ENCODE peak calls at places on chromosomes 16 and 17, in seven cellular contexts. E is EL; B is cardiac muscle cell; H is activated CD4-positive, alpha-beta memory T cell treated with anti-CD3 and anti-CD28 coated beads for 36 hours; C is retina; N is GM03348; I is activated naive CD8-positive, alpha-beta T cell treated with anti-CD3 and anti-CD28 coated beads, Interleukin-2, amount 50 U/mL, for 16 hours. Q is an unnamed sample.
A peak's percentile ranks its signal among the peaks of the same experiment; 100 is the strongest.

GRCh38 chr17:44581868-44582267 is 24.6 kb downstream of the FZD2 start:
- DNase-seq in I (no peak), C (no peak), B (peak; percentile 31), N (no peak), H (peak; percentile 15), E (no peak), Q (no peak)

GRCh38 chr17:57555636-57556175 is 189.4 kb downstream of the CCDC182 start:
- DNase-seq in C (no peak), B (no peak), H (no peak), N (no peak), E (peak; percentile 25), I (no peak), Q (no peak)

GRCh38 chr16:85461814-85462404 is 151.2 kb upstream of the GSE1 start:
- DNase-seq in N (peak; percentile 73), E (peak; percentile 30), B (peak; percentile 61), C (peak; percentile 94), I (no peak), H (no peak), Q (no peak)

GRCh38 chr16:10200823-10201571 is 18.8 kb upstream of the GRIN2A start:
- DNase-seq in H (no peak), E (no peak), N (no peak), B (no peak), C (no peak), I (no peak), Q (no peak)

GRCh38 chr16:65377131-65377649 is 255.3 kb upstream of the CDH11 start:
- DNase-seq in N (no peak), H (no peak), B (no peak), C (no peak), I (no peak), E (peak; percentile 18), Q (no peak)

GRCh38 chr17:77959926-77960521 is 1.5 kb downstream of the TNRC6C start:
- DNase-seq in N (no peak), H (peak; percentile 54), I (no peak), C (peak; percentile 72), B (peak; percentile 26), E (peak; percentile 16), Q (peak; percentile 27)

GRCh38 chr17:76191891-76192290 is 48.4 kb downstream of the RNF157 start:
- DNase-seq in H (peak; percentile 55), B (no peak), E (no peak), I (no peak), C (no peak), N (no peak), Q (peak; percentile 39)

GRCh38 chr17:74513987-74514631 is 17.2 kb downstream of the CD300LB start:
- DNase-seq in N (peak; percentile 17), B (peak; percentile 52), E (peak; percentile 50), C (peak; percentile 17), H (peak; percentile 81), I (no peak), Q (peak; percentile 51)

GRCh38 chr17:10177921-10178788 is 20.3 kb downstream of the GAS7 start:
- DNase-seq in H (no peak), N (peak; percentile 88), I (no peak), C (peak; percentile 50), E (peak; percentile 83), B (peak; percentile 62), Q (no peak)

GRCh38 chr17:35738519-35739133 is 7.2 kb downstream of the RASL10B start:
- DNase-seq in N (no peak), C (no peak), I (no peak), H (no peak), E (no peak), B (no peak), Q (no peak)

GRCh38 chr16:27303256-27304100 is 10.3 kb upstream of the IL4R start:
- DNase-seq in B (no peak), I (no peak), E (no peak), H (no peak), C (no peak), N (no peak), Q (no peak)

GRCh38 chr16:29784157-29784556 is 6.1 kb downstream of the ZG16 start:
- DNase-seq in B (no peak), H (peak; percentile 70), E (no peak), C (no peak), N (no peak), I (no peak), Q (no peak)

GRCh38 chr16:69861276-69862030 is 89.7 kb upstream of the CLEC18A start:
- DNase-seq in N (peak; percentile 70), H (no peak), I (no peak), C (no peak), E (no peak), B (peak; percentile 81), Q (no peak)

GRCh38 chr17:35404360-35404759 is 27.9 kb downstream of the SLFN12 start:
- DNase-seq in C (no peak), H (no peak), E (no peak), B (peak; percentile 32), I (no peak), N (no peak), Q (no peak)

GRCh38 chr17:15290605-15291004 is 25.5 kb upstream of the PMP22 start:
- DNase-seq in B (peak; percentile 12), E (peak; percentile 80), H (no peak), N (peak; percentile 51), I (no peak), C (no peak), Q (no peak)

GRCh38 chr16:58458634-58459343 is 41.2 kb upstream of the NDRG4 start:
- DNase-seq in H (no peak), B (no peak), E (no peak), I (no peak), C (no peak), N (no peak), Q (no peak)

GRCh38 chr17:48484850-48485249 is 46.0 kb downstream of the HOXB1 start:
- DNase-seq in N (no peak), C (no peak), I (no peak), E (peak; percentile 73), B (no peak), H (no peak), Q (no peak)

GRCh38 chr16:78563905-78564304 is 464.5 kb downstream of the WWOX start:
- DNase-seq in N (no peak), E (no peak), C (no peak), I (no peak), H (no peak), B (no peak), Q (no peak)

GRCh38 chr17:9218911-9219310 is 197.6 kb downstream of the NTN1 start:
- DNase-seq in I (no peak), N (no peak), B (peak; percentile 26), C (no peak), E (no peak), H (no peak), Q (no peak)

GRCh38 chr16:79632289-79632688 is 31.8 kb upstream of the MAF start:
- DNase-seq in C (no peak), E (no peak), N (no peak), H (peak; percentile 67), I (no peak), B (no peak), Q (no peak)

Q was measured in T follicular helper cell.